ENCODE peak calls at places on chromosomes 1 and 21, in seven cellular contexts. F is H9, E is IMR-90, Q is neuronal stem cell, H is H1, A is trophoblast cell, R is mesendoderm. W is an unnamed sample.

GRCh38 chr1:32907435-32907834 is 6.2 kb upstream of the TMEM54 start:
- DNase-seq in F (no peak), E (peak; percentile 48), Q (no peak), H (no peak), A (no peak), R (no peak), W (peak; percentile 28)

GRCh38 chr1:66335859-66336640 is 197.9 kb upstream of the SGIP1 start:
- DNase-seq in F (no peak), E (peak; percentile 61), Q (no peak), H (no peak), A (peak; percentile 50), R (peak; percentile 42), W (peak; percentile 92)

GRCh38 chr1:227944931-227945890 is 2.5 kb downstream of the WNT9A start:
- DNase-seq in F (peak; percentile 26), E (no peak), Q (no peak), H (no peak), A (no peak), R (no peak), W (no peak)

GRCh38 chr1:40110389-40110788 is 13.3 kb upstream of the PPT1 start:
- DNase-seq in F (no peak), E (no peak), Q (no peak), H (no peak), A (no peak), R (no peak), W (no peak)

GRCh38 chr21:45870421-45870820 is 111.1 kb upstream of the COL6A1 start:
- DNase-seq in F (peak; percentile 22), E (no peak), Q (no peak), H (no peak), A (no peak), R (no peak), W (no peak)

GRCh38 chr1:159855709-159856108 is 6.7 kb downstream of the VSIG8 start:
- DNase-seq in F (no peak), E (no peak), Q (no peak), H (no peak), A (no peak), R (no peak), W (no peak)

GRCh38 chr1:75615664-75616435 is 4.9 kb upstream of the SLC44A5 start:
- DNase-seq in F (peak; percentile 42), E (peak; percentile 21), Q (peak; percentile 64), H (no peak), A (peak; percentile 61), R (peak; percentile 51), W (peak; percentile 43)

GRCh38 chr1:111602974-111603373 is 16.6 kb upstream of the RAP1A start:
- DNase-seq in F (no peak), E (no peak), Q (no peak), H (no peak), A (no peak), R (no peak), W (no peak)

GRCh38 chr21:35084869-35085268 is 35.8 kb upstream of the RUNX1 start:
- DNase-seq in F (no peak), E (peak; percentile 99), Q (no peak), H (no peak), A (peak; percentile 75), R (no peak), W (peak; percentile 77)

DNA sequence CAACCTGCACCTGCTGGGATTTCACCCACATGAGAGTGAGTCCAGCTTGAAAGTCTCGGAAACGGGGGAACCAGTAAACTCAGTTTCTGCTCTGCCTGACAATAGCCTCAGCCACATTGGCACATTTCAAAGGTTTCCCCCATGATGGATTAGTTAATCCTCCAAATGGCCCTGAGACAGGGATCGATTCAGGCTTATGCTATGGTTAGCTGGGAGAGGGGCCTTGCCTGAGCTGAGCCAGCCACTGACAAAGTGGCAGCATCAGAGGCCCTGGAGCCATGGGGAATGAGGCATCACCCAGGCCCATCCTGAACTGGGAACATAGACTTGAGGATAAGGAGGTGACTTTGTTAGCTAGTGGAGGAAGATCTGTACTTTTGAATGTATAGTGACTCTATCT is 2.9 kb upstream of the CLSTN1 start:
- DNase-seq in F (no peak), E (no peak), Q (no peak), H (no peak), A (no peak), R (no peak), W (no peak)
- H2BK5ac ChIP-seq in F (no peak overlapping the region), E (no peak overlapping the region), Q (no peak overlapping the region), H (no peak overlapping the region), A (no peak overlapping the region), R (no peak overlapping the region), W (no peak overlapping the region)

GRCh38 chr1:203916756-203917155 is 55.4 kb downstream of the SNRPE start:
- DNase-seq in F (no peak), E (no peak), Q (no peak), H (no peak), A (peak; percentile 46), R (no peak), W (no peak)
- H2BK5ac ChIP-seq in F (no peak overlapping the region), E (peak overlapping the region; percentile 39), Q (no peak overlapping the region), H (no peak overlapping the region), A (no peak overlapping the region), R (no peak overlapping the region), W (no peak overlapping the region)

GRCh38 chr1:4461726-4462290 is 192.6 kb upstream of the AJAP1 start:
- DNase-seq in F (no peak), E (no peak), Q (no peak), H (no peak), A (no peak), R (no peak), W (no peak)
- H2BK5ac ChIP-seq in F (no peak overlapping the region), E (no peak overlapping the region), Q (no peak overlapping the region), H (no peak overlapping the region), A (no peak overlapping the region), R (no peak overlapping the region), W (no peak overlapping the region)

DNA sequence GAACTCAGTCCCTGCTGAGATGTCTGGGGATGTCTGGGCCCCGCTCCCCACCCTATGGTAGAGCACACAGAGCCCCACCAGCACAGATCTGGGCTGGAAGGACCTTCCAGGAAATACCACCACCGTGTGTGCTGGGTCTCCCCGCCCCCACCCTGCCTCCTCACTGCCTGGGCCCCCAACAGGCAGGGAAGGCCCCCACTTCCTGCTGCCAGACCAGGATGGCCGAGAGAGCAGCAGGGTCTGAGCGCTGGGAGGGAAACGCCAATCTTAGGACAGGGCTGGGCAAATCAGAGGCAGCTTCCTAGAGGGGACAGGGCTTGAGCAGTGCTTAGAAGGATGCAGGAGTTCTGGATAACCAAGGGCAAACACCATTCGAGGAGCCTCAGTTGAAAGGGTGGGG is 11.9 kb downstream of the ADGRB2 start:
- DNase-seq in F (no peak), E (no peak), Q (no peak), H (no peak), A (no peak), R (peak; percentile 37), W (no peak)
- H2BK5ac ChIP-seq in F (no peak overlapping the region), E (no peak overlapping the region), Q (no peak overlapping the region), H (peak overlapping the region; percentile 63), A (no peak overlapping the region), R (no peak overlapping the region), W (no peak overlapping the region)

DNA sequence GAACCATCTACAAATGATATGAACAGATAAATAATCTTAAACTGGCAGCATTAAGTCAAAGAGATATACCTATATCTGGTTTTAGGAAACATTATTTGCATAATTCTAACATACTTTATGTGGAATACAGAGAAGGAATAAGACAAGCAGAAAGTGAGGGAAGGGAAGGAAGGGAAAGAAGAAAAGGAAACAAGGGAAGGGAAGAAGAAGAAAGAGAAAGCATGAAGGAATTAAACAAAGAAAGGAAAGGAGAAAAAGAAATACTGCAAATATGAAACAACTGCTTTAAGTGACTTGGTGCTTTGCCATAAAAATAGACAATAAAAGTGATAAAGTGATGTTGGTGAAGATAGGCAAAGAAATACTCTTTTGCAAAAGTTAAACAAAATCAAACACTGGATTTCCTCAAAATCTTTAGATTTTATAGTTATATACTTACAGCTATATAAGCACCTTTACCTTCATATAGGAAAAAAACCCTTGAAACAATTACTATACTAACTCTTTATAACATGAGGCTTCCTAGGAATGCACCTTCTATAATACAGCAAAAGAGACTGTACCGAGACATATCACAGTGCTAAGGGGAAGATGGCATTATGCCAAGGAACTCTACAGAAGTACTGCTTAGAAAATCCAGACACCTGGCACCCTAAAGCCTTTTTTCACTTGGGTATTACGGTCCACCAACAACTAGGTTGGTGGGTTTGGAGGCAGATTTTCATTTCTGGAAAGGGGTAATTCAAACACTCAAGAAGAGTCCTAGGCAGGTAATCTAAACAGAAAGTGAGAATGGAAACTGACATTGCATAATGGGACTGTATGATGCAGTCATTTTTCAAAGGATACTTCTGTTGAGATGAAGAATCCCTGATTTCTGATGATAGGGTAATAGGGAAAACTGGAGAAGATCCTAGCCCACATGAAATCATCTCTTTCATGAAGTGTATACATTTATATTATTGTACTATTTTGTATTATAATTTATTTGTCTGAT is 19.8 kb downstream of the SCMH1 start:
- DNase-seq in F (no peak), E (no peak), Q (no peak), H (no peak), A (no peak), R (no peak), W (peak; percentile 18)
- H2BK5ac ChIP-seq in F (no peak overlapping the region), E (no peak overlapping the region), Q (no peak overlapping the region), H (no peak overlapping the region), A (no peak overlapping the region), R (no peak overlapping the region), W (no peak overlapping the region)

GRCh38 chr21:43712268-43712942 is 6.5 kb upstream of the PDXK start:
- DNase-seq in F (peak; percentile 32), E (peak; percentile 32), Q (no peak), H (no peak), A (peak; percentile 97), R (peak; percentile 79), W (peak; percentile 32)
- H2BK5ac ChIP-seq in F (no peak overlapping the region), E (no peak overlapping the region), Q (no peak overlapping the region), H (peak overlapping the region; percentile 52), A (no peak overlapping the region), R (no peak overlapping the region), W (peak overlapping the region; percentile 80)

GRCh38 chr21:33425825-33426224 is 22.6 kb downstream of the IFNGR2 start:
- DNase-seq in F (no peak), E (peak; percentile 24), Q (no peak), H (no peak), A (no peak), R (no peak), W (no peak)
- H2BK5ac ChIP-seq in F (no peak overlapping the region), E (no peak overlapping the region), Q (no peak overlapping the region), H (no peak overlapping the region), A (no peak overlapping the region), R (no peak overlapping the region), W (no peak overlapping the region)

W was measured in mesenchymal stem cell.